ENCODE peak calls at places on chromosome 21, in four cellular contexts. C is right cardiac atrium, O is IMR-90, M is A549. B is an unnamed sample.

GRCh38 chr21:36454079-36454478 is 25.8 kb downstream of the CLDN14 start:
- DNase-seq in C (no peak), M (no peak), O (no peak), B (no peak)

GRCh38 chr21:42137191-42137913 is 66.2 kb downstream of the UMODL1 start:
- DNase-seq in O (no peak), M (no peak), C (no peak), B (no peak)

GRCh38 chr21:39060485-39061099 is 122.7 kb downstream of the PSMG1 start:
- DNase-seq in C (no peak), O (no peak), M (no peak), B (no peak)

GRCh38 chr21:42039911-42040351 is 29.8 kb upstream of the ZBTB21 start:
- DNase-seq in M (no peak), C (peak), O (peak), B (no peak)

GRCh38 chr21:42721341-42721824 is 68.0 kb downstream of the PDE9A start:
- DNase-seq in M (no peak), C (no peak), O (no peak), B (no peak)

GRCh38 chr21:33558777-33559421 is 16.1 kb downstream of the SON start:
- DNase-seq in C (no peak), O (peak), M (no peak), B (no peak)

GRCh38 chr21:32834825-32835224 is 63.3 kb upstream of the PAXBP1 start:
- DNase-seq in C (no peak), O (no peak), M (no peak), B (no peak)

GRCh38 chr21:38810034-38810825 is 4.5 kb downstream of the ETS2 start:
- DNase-seq in M (no peak), C (no peak), O (no peak), B (no peak)

GRCh38 chr21:39867198-39867650 is at the start of gene PCP4:
- DNase-seq in C (peak), M (peak), O (no peak), B (peak)

GRCh38 chr21:33070921-33071877 is 1.3 kb downstream of the OLIG1 start:
- DNase-seq in M (peak), C (no peak), O (no peak), B (no peak)

GRCh38 chr21:20739421-20739820 is 258.8 kb upstream of the NCAM2 start:
- DNase-seq in C (no peak), M (no peak), O (no peak), B (no peak)

GRCh38 chr21:35170818-35171217 is 121.7 kb upstream of the RUNX1 start:
- DNase-seq in C (no peak), M (no peak), O (no peak), B (no peak)

GRCh38 chr21:46114963-46115362 is 17.1 kb downstream of the COL6A2 start:
- DNase-seq in O (no peak), M (no peak), C (peak), B (no peak)

GRCh38 chr21:31873696-31874599 is 1.1 kb downstream of the HUNK start:
- DNase-seq in O (peak), C (peak), M (peak), B (no peak)

GRCh38 chr21:36504067-36505058 is 24.4 kb upstream of the CLDN14 start:
- DNase-seq in O (peak), M (peak), C (no peak), B (peak)

GRCh38 chr21:46128106-46128982 is 27.0 kb downstream of the FTCD start:
- DNase-seq in O (no peak), M (no peak), C (peak), B (no peak)

GRCh38 chr21:37557261-37557950 is 190.8 kb downstream of the DYRK1A start:
- DNase-seq in C (no peak), M (no peak), O (no peak), B (no peak)

GRCh38 chr21:42397291-42398129 is 1.7 kb upstream of the TMPRSS3 start:
- DNase-seq in M (no peak), O (no peak), C (no peak), B (no peak)

GRCh38 chr21:31688603-31689368 is 29.3 kb downstream of the SOD1 start:
- DNase-seq in O (peak), C (no peak), M (no peak), B (no peak)

GRCh38 chr21:37828515-37828914 is 87.7 kb downstream of the KCNJ6 start:
- DNase-seq in O (no peak), C (no peak), M (no peak), B (no peak)

GRCh38 chr21:45998871-45999580 is 17.5 kb downstream of the COL6A1 start:
- DNase-seq in M (no peak), O (no peak), C (peak), B (no peak)

GRCh38 chr21:41322496-41323382 is 6.1 kb downstream of the FAM3B start:
- DNase-seq in O (no peak), C (no peak), M (no peak), B (no peak)

DNA sequence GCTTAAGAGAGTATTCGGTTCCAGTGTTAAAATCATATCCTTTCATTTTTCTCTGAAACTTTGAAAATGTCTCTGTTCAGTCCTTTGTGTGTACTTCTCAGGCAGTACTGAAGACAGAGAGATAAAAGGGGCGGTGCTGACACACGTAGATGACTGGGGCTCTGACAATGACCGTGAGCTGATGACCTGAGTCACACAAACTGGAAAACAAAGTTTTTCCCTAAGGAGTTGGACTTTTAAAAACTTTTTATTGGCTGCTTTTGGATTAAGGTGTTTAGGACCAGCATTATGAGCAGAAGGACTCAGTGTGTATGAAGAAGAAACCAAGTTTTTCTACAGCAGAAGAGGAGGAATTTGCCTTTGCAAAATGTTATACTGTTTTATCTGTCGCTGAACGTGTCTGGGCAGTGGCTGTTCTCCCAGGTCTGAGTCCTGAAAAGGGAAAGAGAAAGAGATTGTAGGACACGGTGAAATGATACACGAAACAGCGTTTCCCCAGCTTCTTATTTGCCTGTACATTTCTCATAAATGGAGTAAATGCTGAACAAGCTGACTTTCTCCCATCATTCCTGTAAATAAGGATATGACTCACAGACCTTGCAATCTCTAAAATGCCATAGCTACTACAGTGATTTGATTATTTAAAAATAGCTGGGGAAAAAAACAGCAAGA is 51.5 kb downstream of the MAP3K7CL start:
- DNase-seq in O (peak), M (peak), C (peak), B (peak)
- H3K4me3 ChIP-seq in O (peak), M (peak), C (peak), B (peak)

DNA sequence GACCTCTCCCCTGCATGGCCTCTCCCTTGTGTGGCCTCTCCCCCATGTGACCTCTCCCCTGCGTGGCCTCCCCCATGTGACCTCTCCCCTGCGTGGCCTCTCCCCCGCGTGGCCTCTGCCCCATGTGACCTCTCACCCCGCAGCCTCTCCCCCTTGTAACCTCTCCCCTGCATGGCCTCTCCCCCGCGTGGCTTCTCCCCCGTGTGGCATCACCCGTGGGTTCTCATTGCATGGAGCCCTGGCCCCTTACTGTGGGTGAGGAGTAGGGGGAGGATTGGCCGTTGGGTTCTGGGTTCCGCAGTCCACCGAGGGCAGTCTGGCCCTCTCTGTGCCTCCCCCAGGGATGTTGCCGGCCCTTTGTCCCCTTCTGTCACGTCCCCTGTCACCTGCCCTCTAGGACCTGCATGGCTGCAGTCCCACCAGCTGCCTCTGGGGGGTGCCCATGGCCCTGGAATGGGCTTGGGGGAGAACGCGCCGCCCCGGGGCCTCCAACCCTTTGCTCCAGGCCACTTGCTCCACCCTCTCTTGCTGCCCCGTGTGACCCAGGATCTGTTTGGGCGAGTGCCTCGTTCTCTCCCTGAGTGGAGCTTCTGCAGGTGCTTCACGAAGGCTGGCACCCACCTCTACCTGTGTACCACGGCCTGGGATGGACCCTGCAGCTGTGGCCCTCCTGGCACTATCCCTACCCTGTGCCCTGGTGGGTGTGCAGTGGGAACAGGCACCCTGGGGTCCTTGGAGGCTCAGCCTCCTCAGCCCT is 21.3 kb downstream of the RRP1 start:
- DNase-seq in C (peak), O (peak), M (peak), B (peak)
- H3K4me3 ChIP-seq in C (no peak), O (no peak), M (no peak), B (peak)

GRCh38 chr21:44847261-44848056 is 26.0 kb downstream of the PTTG1IP start:
- DNase-seq in O (no peak), M (no peak), C (no peak), B (no peak)

GRCh38 chr21:44845418-44846200 is 27.7 kb upstream of the SUMO3 start:
- DNase-seq in O (peak), M (peak), C (peak), B (no peak)

GRCh38 chr21:44848821-44849521 is 24.5 kb downstream of the PTTG1IP start:
- DNase-seq in O (no peak), C (no peak), M (no peak), B (no peak)

GRCh38 chr21:44846201-44846484 is 27.3 kb downstream of the PTTG1IP start:
- DNase-seq in C (no peak), M (no peak), O (no peak), B (peak)

DNA sequence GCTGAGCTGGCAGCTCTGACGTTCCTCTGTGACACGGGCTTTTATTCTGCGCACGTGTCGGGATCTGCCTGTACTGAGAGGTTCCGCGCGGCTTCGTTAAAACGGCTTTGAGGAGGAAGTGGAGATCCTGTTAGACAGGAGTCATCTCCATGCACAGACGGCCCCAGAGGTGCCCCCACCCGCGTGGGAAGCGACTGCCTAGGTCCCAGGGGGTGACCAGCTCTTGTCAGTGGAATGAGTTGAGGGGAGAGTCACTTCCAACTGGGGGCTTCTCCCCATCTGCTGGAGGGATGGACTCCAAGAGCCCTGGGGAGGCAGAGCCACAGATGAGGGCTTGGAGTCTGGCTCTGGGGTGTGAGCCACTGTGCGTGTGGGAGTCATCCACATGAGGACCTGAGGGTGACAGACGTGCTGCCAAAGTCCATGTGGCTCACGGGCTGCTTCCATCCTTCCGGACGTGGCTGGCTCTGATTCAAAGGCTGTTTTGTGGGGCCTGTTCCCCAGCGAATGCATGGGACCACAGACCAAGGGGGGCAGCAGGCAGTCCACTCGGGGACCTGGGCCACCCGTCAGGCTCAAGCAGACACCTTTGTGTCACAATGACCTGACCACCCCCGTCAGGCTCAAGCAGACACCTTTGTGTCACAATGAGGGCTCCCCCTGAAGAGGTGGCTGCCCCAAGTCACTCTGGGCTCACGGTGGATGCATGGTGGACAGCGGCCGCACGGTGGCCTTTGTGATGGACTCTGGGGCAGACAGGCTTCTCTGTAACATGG is 26.8 kb downstream of the PTTG1IP start:
- DNase-seq in O (peak), C (peak), M (no peak), B (peak)
- H3K4me3 ChIP-seq in O (no peak), C (no peak), M (peak), B (no peak)

GRCh38 chr21:15139881-15140280 is 75.1 kb upstream of the NRIP1 start:
- DNase-seq in O (no peak), M (no peak), C (no peak), B (no peak)
- H3K4me3 ChIP-seq in O (no peak), M (no peak), C (no peak), B (no peak)

B was measured in bronchial epithelial cell.